ENCODE peak calls at places on chromosomes 4 and X, in ten cellular contexts. Z is activated T-cell treated with anti-CD3 and anti-CD28 coated beads, Interleukin-2, amount 50 U/mL, for 1 hour; R is H9; E is brain microvascular endothelial cell; N is activated CD4-positive, alpha-beta memory T cell treated with anti-CD3 and anti-CD28 coated beads, Interleukin-2, amount 10 ng/mL, durations not matched to agents 7 days and 5 days; B is NCI-H1417; A is stimulated activated CD4-positive, alpha-beta T cell treated with anti-CD3 and anti-CD28 coated beads, Interleukin-4, amount 100 ng/mL, for 24 hours; D is neural crest cell; S is NCI-H1694 treated with DMSO at 0.1 percent for 48 hours; H is dorsolateral prefrontal cortex. P is an unnamed sample.

GRCh38 chr4:77613267-77613666 is 7.6 kb downstream of the CXCL13 start:
- DNase-seq in E (no peak), B (no peak), S (no peak), D (no peak), R (no peak), Z (no peak), A (no peak), N (no peak), H (no peak), P (no peak)

GRCh38 chr4:54658321-54659093 is 750 bp downstream of the KIT start:
- DNase-seq in N (peak; percentile 33), S (peak; percentile 20), E (peak; percentile 46), R (peak; percentile 54), B (peak; percentile 81), Z (peak; percentile 24), A (peak; percentile 17), D (peak; percentile 51), H (peak; percentile 55), P (no peak)

GRCh38 chr4:74934016-74934821 is 1.3 kb downstream of the PARM1 start:
- DNase-seq in N (no peak), E (peak; percentile 34), D (peak; percentile 18), A (no peak), R (peak; percentile 47), H (peak; percentile 32), S (peak; percentile 21), B (peak; percentile 73), Z (no peak), P (no peak)

GRCh38 chrX:107467271-107467670 is 17.8 kb downstream of the FRMPD3 start:
- DNase-seq in A (no peak), B (no peak), H (no peak), R (no peak), Z (no peak), S (no peak), D (no peak), E (no peak), N (no peak), P (no peak)

GRCh38 chr4:165151734-165152133 is 39.1 kb upstream of the TMEM192 start:
- DNase-seq in S (no peak), N (no peak), B (no peak), D (no peak), R (no peak), A (no peak), E (no peak), H (no peak), Z (no peak), P (no peak)

GRCh38 chr4:147535161-147535560 is 54.3 kb downstream of the EDNRA start:
- DNase-seq in H (no peak), D (no peak), B (no peak), Z (no peak), S (no peak), E (no peak), N (no peak), A (no peak), R (no peak), P (no peak)

GRCh38 chr4:683247-683897 is 5.6 kb downstream of the SLC49A3 start:
- DNase-seq in E (no peak), D (no peak), N (no peak), Z (no peak), B (no peak), A (no peak), H (no peak), R (peak; percentile 30), S (no peak), P (no peak)

GRCh38 chrX:122878269-122878668 is 305.8 kb upstream of the GRIA3 start:
- DNase-seq in R (no peak), N (no peak), Z (no peak), D (no peak), H (no peak), B (no peak), A (no peak), E (no peak), S (no peak), P (no peak)

GRCh38 chr4:178752954-178753525 is 1310.8 kb upstream of the AGA start:
- DNase-seq in A (no peak), N (no peak), H (no peak), E (no peak), Z (no peak), B (no peak), D (no peak), R (no peak), S (no peak), P (peak; percentile 75)

GRCh38 chr4:148076964-148077363 is 345.1 kb downstream of the ARHGAP10 start:
- DNase-seq in A (no peak), E (peak; percentile 18), H (no peak), S (no peak), B (no peak), D (no peak), R (no peak), Z (no peak), N (no peak), P (no peak)

GRCh38 chr4:3674479-3674851 is 91.7 kb upstream of the ADRA2C start:
- DNase-seq in H (no peak), E (no peak), B (no peak), Z (no peak), A (no peak), N (no peak), S (no peak), R (no peak), D (no peak), P (no peak)

GRCh38 chr4:187633245-187633644 is 362.3 kb upstream of the ZFP42 start:
- DNase-seq in A (no peak), H (no peak), E (no peak), Z (no peak), R (no peak), N (no peak), S (no peak), B (no peak), D (no peak), P (no peak)

GRCh38 chrX:40108084-40108958 is 10.6 kb upstream of the BCOR start:
- DNase-seq in S (peak; percentile 62), H (no peak), Z (no peak), R (peak; percentile 77), E (no peak), A (no peak), B (peak; percentile 88), D (no peak), N (peak; percentile 16), P (no peak)

GRCh38 chrX:10526442-10526841 is 93.9 kb downstream of the MID1 start:
- DNase-seq in E (no peak), R (no peak), S (no peak), A (no peak), Z (no peak), D (no peak), H (no peak), B (no peak), N (no peak), P (no peak)

GRCh38 chr4:1503583-1504471 is 97.6 kb upstream of the NKX1-1 start:
- DNase-seq in S (no peak), H (no peak), N (no peak), Z (peak; percentile 11), A (no peak), R (peak; percentile 24), D (no peak), B (no peak), E (no peak), P (no peak)

GRCh38 chrX:11210397-11210796 is 82.8 kb upstream of the AMELX start:
- DNase-seq in D (no peak), R (no peak), N (no peak), E (no peak), Z (no peak), A (no peak), B (no peak), H (no peak), S (no peak), P (no peak)

GRCh38 chrX:129577877-129578276 is 37.8 kb downstream of the OCRL start:
- DNase-seq in E (no peak), Z (no peak), N (no peak), H (no peak), S (no peak), B (no peak), A (no peak), D (no peak), R (no peak), P (no peak)

GRCh38 chr4:125911481-125911880 is 596.7 kb downstream of the FAT4 start:
- DNase-seq in S (no peak), N (no peak), R (no peak), D (no peak), B (no peak), H (no peak), E (no peak), Z (no peak), A (no peak), P (no peak)

GRCh38 chr4:64384237-64385176 is 24.7 kb downstream of the TECRL start:
- DNase-seq in Z (no peak), H (no peak), R (no peak), N (no peak), B (no peak), S (no peak), D (no peak), E (no peak), A (no peak), P (no peak)

GRCh38 chr4:122922877-122923511 is 597 bp upstream of the NUDT6 start:
- DNase-seq in N (peak; percentile 94), Z (peak; percentile 86), S (peak; percentile 66), H (peak; percentile 92), A (peak; percentile 89), B (peak; percentile 82), R (peak; percentile 88), E (peak; percentile 88), D (peak; percentile 74), P (peak; percentile 70)

GRCh38 chrX:37800762-37801161 is 20.9 kb downstream of the CYBB start:
- DNase-seq in N (no peak), R (no peak), A (no peak), Z (no peak), E (no peak), H (no peak), B (no peak), D (no peak), S (no peak), P (no peak)

GRCh38 chrX:34197946-34198345 is 65.8 kb upstream of the FAM47A start:
- DNase-seq in Z (no peak), B (no peak), H (no peak), R (no peak), S (no peak), N (no peak), D (no peak), E (no peak), A (no peak), P (no peak)

GRCh38 chr4:65670331-65671031 is at the start of gene EPHA5:
- DNase-seq in D (peak; percentile 64), E (peak; percentile 93), R (peak; percentile 92), S (peak; percentile 73), H (peak; percentile 77), B (peak; percentile 89), N (no peak), Z (no peak), A (no peak), P (peak; percentile 69)

GRCh38 chr4:140116442-140117104 is 37.4 kb downstream of the MAML3 start:
- DNase-seq in A (peak; percentile 14), B (no peak), Z (no peak), D (no peak), S (no peak), N (peak; percentile 63), H (no peak), E (no peak), R (no peak), P (no peak)

GRCh38 chr4:113738251-113738650 is 23.3 kb downstream of the CAMK2D start:
- DNase-seq in B (no peak), N (no peak), H (no peak), A (no peak), E (peak; percentile 26), D (no peak), S (no peak), R (no peak), Z (no peak), P (no peak)

GRCh38 chr4:102815981-102816380 is 11.4 kb downstream of the UBE2D3 start:
- DNase-seq in N (no peak), B (no peak), D (no peak), Z (no peak), H (no peak), E (peak; percentile 69), R (no peak), A (no peak), S (no peak), P (no peak)

GRCh38 chr4:163866728-163867313 is 372.3 kb downstream of the TMA16 start:
- DNase-seq in E (peak; percentile 20), A (no peak), D (no peak), R (no peak), S (no peak), N (no peak), B (no peak), H (no peak), Z (no peak), P (peak; percentile 18)